ENCODE peak calls at places on chromosomes 13 and 19, in ten cellular contexts. F, T, H, L, V, Q, J, U, Y and E are unnamed samples.

GRCh38 chr13:43786766-43787517 is at the start of gene ENOX1:
- DNase-seq in J (peak; percentile 53), F (no peak), U (peak; percentile 63), L (no peak), T (peak; percentile 72), H (peak; percentile 70), Y (peak; percentile 62), V (peak; percentile 78), Q (no peak), E (no peak)

GRCh38 chr13:22387899-22388298 is 717.0 kb downstream of the FGF9 start:
- DNase-seq in Y (no peak), L (no peak), U (no peak), T (no peak), H (no peak), Q (no peak), F (no peak), V (no peak), J (no peak), E (no peak)

GRCh38 chr19:10998045-10998533 is 37.3 kb downstream of the SMARCA4 start:
- DNase-seq in F (no peak), J (no peak), U (no peak), T (no peak), Q (no peak), V (no peak), H (no peak), Y (peak; percentile 51), L (no peak), E (no peak)

GRCh38 chr13:20428666-20429644 is 96.7 kb downstream of the CRYL1 start:
- DNase-seq in U (no peak), H (no peak), L (no peak), V (no peak), J (no peak), T (no peak), Y (no peak), Q (no peak), F (no peak), E (no peak)

GRCh38 chr19:33463194-33463593 is 58.4 kb downstream of the PEPD start:
- DNase-seq in F (no peak), U (no peak), T (no peak), J (no peak), H (peak; percentile 15), L (no peak), Y (no peak), Q (no peak), V (no peak), E (no peak)

GRCh38 chr13:76210262-76210661 is 574.1 kb downstream of the LMO7 start:
- DNase-seq in L (no peak), V (no peak), U (no peak), Q (no peak), H (no peak), T (peak; percentile 10), Y (no peak), F (no peak), J (no peak), E (no peak)

GRCh38 chr13:113366031-113366588 is 2.2 kb upstream of the GRTP1 start:
- DNase-seq in H (peak; percentile 61), J (no peak), Q (no peak), U (no peak), Y (no peak), F (no peak), T (no peak), L (no peak), V (no peak), E (no peak)

GRCh38 chr19:17235618-17236413 is 9.8 kb downstream of the OCEL1 start:
- DNase-seq in T (peak; percentile 81), H (peak; percentile 83), L (no peak), V (peak; percentile 75), F (peak; percentile 52), J (peak; percentile 73), Y (peak; percentile 74), U (peak; percentile 68), Q (peak; percentile 58), E (no peak)

GRCh38 chr13:113187263-113187669 is 21.2 kb downstream of the PCID2 start:
- DNase-seq in Q (no peak), T (peak; percentile 99), Y (peak; percentile 93), H (peak; percentile 90), L (peak; percentile 15), U (no peak), J (no peak), F (no peak), V (no peak), E (no peak)

GRCh38 chr13:45102136-45102802 is 18.0 kb upstream of the GTF2F2 start:
- DNase-seq in U (no peak), H (no peak), L (no peak), Y (no peak), Q (no peak), F (no peak), V (no peak), J (no peak), T (no peak), E (no peak)

GRCh38 chr13:30581582-30581981 is 36.1 kb upstream of the USPL1 start:
- DNase-seq in H (no peak), F (no peak), J (no peak), Q (no peak), T (peak; percentile 8), V (no peak), U (no peak), L (no peak), Y (no peak), E (no peak)

GRCh38 chr19:13033819-13034611 is 38.7 kb downstream of the NFIX start:
- DNase-seq in Y (peak; percentile 85), Q (no peak), L (no peak), F (no peak), H (peak; percentile 90), U (peak; percentile 85), V (no peak), J (peak; percentile 66), T (no peak), E (peak; percentile 78)

GRCh38 chr13:97567510-97568243 is 133.7 kb downstream of the RAP2A start:
- DNase-seq in U (no peak), Q (no peak), J (peak; percentile 20), Y (peak; percentile 21), L (no peak), H (peak; percentile 66), F (no peak), T (no peak), V (no peak), E (no peak)

GRCh38 chr19:50501568-50502475 is 9.2 kb downstream of the JOSD2 start:
- DNase-seq in J (no peak), H (peak; percentile 59), V (no peak), F (no peak), Y (peak; percentile 69), T (no peak), L (no peak), U (no peak), Q (no peak), E (no peak)